ENCODE peak calls at places on chromosome 1, in seven cellular contexts. One of them, this sample, is unnamed.

GRCh38 chr1:1123581-1124507 is 8.0 kb upstream of the C1orf159 start:
- DNase-seq in ACHN: no peak
- DNase-seq in foreskin fibroblast: peak; percentile 58
- DNase-seq in AG10803: peak; percentile 48
- DNase-seq in CD8-positive, alpha-beta T cell: no peak
- DNase-seq in A172: no peak
- DNase-seq in activated B cell treated with CpG ODN at 0.5 μM for 24 hours: no peak
- DNase-seq in this sample: no peak

GRCh38 chr1:103106426-103107321 is 1.6 kb downstream of the COL11A1 start:
- DNase-seq in ACHN: peak; percentile 57
- DNase-seq in foreskin fibroblast: peak; percentile 75
- DNase-seq in AG10803: peak; percentile 45
- DNase-seq in CD8-positive, alpha-beta T cell: no peak
- DNase-seq in A172: peak; percentile 55
- DNase-seq in activated B cell treated with CpG ODN at 0.5 μM for 24 hours: no peak
- DNase-seq in this sample: no peak

GRCh38 chr1:158068918-158069317 is 75.5 kb downstream of the KIRREL1 start:
- DNase-seq in ACHN: no peak
- DNase-seq in foreskin fibroblast: peak; percentile 65
- DNase-seq in AG10803: peak; percentile 33
- DNase-seq in CD8-positive, alpha-beta T cell: no peak
- DNase-seq in A172: no peak
- DNase-seq in activated B cell treated with CpG ODN at 0.5 μM for 24 hours: no peak
- DNase-seq in this sample: no peak

GRCh38 chr1:224526771-224527170 is 89.3 kb upstream of the CNIH3 start:
- DNase-seq in ACHN: no peak
- DNase-seq in foreskin fibroblast: no peak
- DNase-seq in AG10803: no peak
- DNase-seq in CD8-positive, alpha-beta T cell: no peak
- DNase-seq in A172: no peak
- DNase-seq in activated B cell treated with CpG ODN at 0.5 μM for 24 hours: no peak
- DNase-seq in this sample: no peak

GRCh38 chr1:52365091-52365745 is 787 bp downstream of the CC2D1B start:
- DNase-seq in ACHN: peak; percentile 68
- DNase-seq in foreskin fibroblast: peak; percentile 88
- DNase-seq in AG10803: peak; percentile 69
- DNase-seq in CD8-positive, alpha-beta T cell: no peak
- DNase-seq in A172: peak; percentile 73
- DNase-seq in activated B cell treated with CpG ODN at 0.5 μM for 24 hours: no peak
- DNase-seq in this sample: no peak

GRCh38 chr1:2496087-2496622 is 20.1 kb downstream of the PLCH2 start:
- DNase-seq in ACHN: peak; percentile 14
- DNase-seq in foreskin fibroblast: no peak
- DNase-seq in AG10803: no peak
- DNase-seq in CD8-positive, alpha-beta T cell: peak; percentile 32
- DNase-seq in A172: no peak
- DNase-seq in activated B cell treated with CpG ODN at 0.5 μM for 24 hours: peak; percentile 46
- DNase-seq in this sample: no peak

GRCh38 chr1:241997401-241997800 is 1.5 kb downstream of the MAP1LC3C start:
- DNase-seq in ACHN: no peak
- DNase-seq in foreskin fibroblast: peak; percentile 54
- DNase-seq in AG10803: no peak
- DNase-seq in CD8-positive, alpha-beta T cell: no peak
- DNase-seq in A172: no peak
- DNase-seq in activated B cell treated with CpG ODN at 0.5 μM for 24 hours: no peak
- DNase-seq in this sample: no peak

GRCh38 chr1:117122297-117123025 is 912 bp upstream of the TRIM45 start:
- DNase-seq in ACHN: no peak
- DNase-seq in foreskin fibroblast: no peak
- DNase-seq in AG10803: no peak
- DNase-seq in CD8-positive, alpha-beta T cell: no peak
- DNase-seq in A172: no peak
- DNase-seq in activated B cell treated with CpG ODN at 0.5 μM for 24 hours: no peak
- DNase-seq in this sample: no peak

GRCh38 chr1:167666416-167666815 is 36.4 kb downstream of the RCSD1 start:
- DNase-seq in ACHN: no peak
- DNase-seq in foreskin fibroblast: peak; percentile 35
- DNase-seq in AG10803: peak; percentile 92
- DNase-seq in CD8-positive, alpha-beta T cell: no peak
- DNase-seq in A172: peak; percentile 82
- DNase-seq in activated B cell treated with CpG ODN at 0.5 μM for 24 hours: no peak
- DNase-seq in this sample: no peak

GRCh38 chr1:112687361-112687760 is 12.9 kb downstream of the MOV10 start:
- DNase-seq in ACHN: no peak
- DNase-seq in foreskin fibroblast: no peak
- DNase-seq in AG10803: no peak
- DNase-seq in CD8-positive, alpha-beta T cell: no peak
- DNase-seq in A172: no peak
- DNase-seq in activated B cell treated with CpG ODN at 0.5 μM for 24 hours: no peak
- DNase-seq in this sample: no peak

GRCh38 chr1:16248007-16248436 is 11.0 kb upstream of the CPLANE2 start:
- DNase-seq in ACHN: no peak
- DNase-seq in foreskin fibroblast: no peak
- DNase-seq in AG10803: no peak
- DNase-seq in CD8-positive, alpha-beta T cell: no peak
- DNase-seq in A172: no peak
- DNase-seq in activated B cell treated with CpG ODN at 0.5 μM for 24 hours: no peak
- DNase-seq in this sample: no peak

GRCh38 chr1:29861446-29861845 is 625.1 kb downstream of the PTPRU start:
- DNase-seq in ACHN: no peak
- DNase-seq in foreskin fibroblast: no peak
- DNase-seq in AG10803: no peak
- DNase-seq in CD8-positive, alpha-beta T cell: no peak
- DNase-seq in A172: no peak
- DNase-seq in activated B cell treated with CpG ODN at 0.5 μM for 24 hours: no peak
- DNase-seq in this sample: no peak

GRCh38 chr1:23548704-23549143 is 10.6 kb downstream of the ID3 start:
- DNase-seq in ACHN: no peak
- DNase-seq in foreskin fibroblast: peak; percentile 82
- DNase-seq in AG10803: peak; percentile 71
- DNase-seq in CD8-positive, alpha-beta T cell: no peak
- DNase-seq in A172: no peak
- DNase-seq in activated B cell treated with CpG ODN at 0.5 μM for 24 hours: no peak
- DNase-seq in this sample: no peak

GRCh38 chr1:203289281-203289981 is 15.9 kb upstream of the BTG2 start:
- DNase-seq in ACHN: no peak
- DNase-seq in foreskin fibroblast: no peak
- DNase-seq in AG10803: no peak
- DNase-seq in CD8-positive, alpha-beta T cell: peak; percentile 86
- DNase-seq in A172: no peak
- DNase-seq in activated B cell treated with CpG ODN at 0.5 μM for 24 hours: peak; percentile 80
- DNase-seq in this sample: peak; percentile 86

GRCh38 chr1:27348861-27349783 is 7.3 kb downstream of the SYTL1 start:
- DNase-seq in ACHN: peak; percentile 53
- DNase-seq in foreskin fibroblast: peak; percentile 48
- DNase-seq in AG10803: no peak
- DNase-seq in CD8-positive, alpha-beta T cell: peak; percentile 46
- DNase-seq in A172: no peak
- DNase-seq in activated B cell treated with CpG ODN at 0.5 μM for 24 hours: no peak
- DNase-seq in this sample: no peak

GRCh38 chr1:14113841-14114567 is 414.0 kb downstream of the PRDM2 start:
- DNase-seq in ACHN: peak; percentile 67
- DNase-seq in foreskin fibroblast: peak; percentile 63
- DNase-seq in AG10803: peak; percentile 58
- DNase-seq in CD8-positive, alpha-beta T cell: no peak
- DNase-seq in A172: peak; percentile 52
- DNase-seq in activated B cell treated with CpG ODN at 0.5 μM for 24 hours: no peak
- DNase-seq in this sample: no peak

GRCh38 chr1:6009120-6010040 is 17.2 kb upstream of the NPHP4 start:
- DNase-seq in ACHN: no peak
- DNase-seq in foreskin fibroblast: no peak
- DNase-seq in AG10803: no peak
- DNase-seq in CD8-positive, alpha-beta T cell: no peak
- DNase-seq in A172: no peak
- DNase-seq in activated B cell treated with CpG ODN at 0.5 μM for 24 hours: no peak
- DNase-seq in this sample: no peak

GRCh38 chr1:93047585-93047984 is 31.5 kb upstream of the MTF2 start:
- DNase-seq in ACHN: no peak
- DNase-seq in foreskin fibroblast: no peak
- DNase-seq in AG10803: no peak
- DNase-seq in CD8-positive, alpha-beta T cell: no peak
- DNase-seq in A172: no peak
- DNase-seq in activated B cell treated with CpG ODN at 0.5 μM for 24 hours: no peak
- DNase-seq in this sample: no peak

GRCh38 chr1:84759756-84760155 is 69.5 kb upstream of the SSX2IP start:
- DNase-seq in ACHN: no peak
- DNase-seq in foreskin fibroblast: no peak
- DNase-seq in AG10803: no peak
- DNase-seq in CD8-positive, alpha-beta T cell: no peak
- DNase-seq in A172: no peak
- DNase-seq in activated B cell treated with CpG ODN at 0.5 μM for 24 hours: no peak
- DNase-seq in this sample: no peak

GRCh38 chr1:164771568-164772350 is 212.8 kb downstream of the PBX1 start:
- DNase-seq in ACHN: peak; percentile 76
- DNase-seq in foreskin fibroblast: peak; percentile 82
- DNase-seq in AG10803: peak; percentile 72
- DNase-seq in CD8-positive, alpha-beta T cell: no peak
- DNase-seq in A172: peak; percentile 81
- DNase-seq in activated B cell treated with CpG ODN at 0.5 μM for 24 hours: no peak
- DNase-seq in this sample: no peak

GRCh38 chr1:11782127-11782708 is 20.2 kb downstream of the C1orf167 start:
- DNase-seq in ACHN: no peak
- DNase-seq in foreskin fibroblast: no peak
- DNase-seq in AG10803: no peak
- DNase-seq in CD8-positive, alpha-beta T cell: no peak
- DNase-seq in A172: no peak
- DNase-seq in activated B cell treated with CpG ODN at 0.5 μM for 24 hours: no peak
- DNase-seq in this sample: no peak

GRCh38 chr1:1079408-1080121 is 5.5 kb upstream of the RNF223 start:
- DNase-seq in ACHN: peak; percentile 93
- DNase-seq in foreskin fibroblast: peak; percentile 91
- DNase-seq in AG10803: peak; percentile 91
- DNase-seq in CD8-positive, alpha-beta T cell: peak; percentile 48
- DNase-seq in A172: peak; percentile 90
- DNase-seq in activated B cell treated with CpG ODN at 0.5 μM for 24 hours: peak; percentile 44
- DNase-seq in this sample: no peak

GRCh38 chr1:42960693-42961559 is 2.3 kb upstream of the SLC2A1 start:
- DNase-seq in ACHN: no peak
- DNase-seq in foreskin fibroblast: no peak
- DNase-seq in AG10803: no peak
- DNase-seq in CD8-positive, alpha-beta T cell: no peak
- DNase-seq in A172: no peak
- DNase-seq in activated B cell treated with CpG ODN at 0.5 μM for 24 hours: no peak
- DNase-seq in this sample: no peak

GRCh38 chr1:198778049-198778448 is 139.2 kb downstream of the PTPRC start:
- DNase-seq in ACHN: no peak
- DNase-seq in foreskin fibroblast: peak; percentile 30
- DNase-seq in AG10803: no peak
- DNase-seq in CD8-positive, alpha-beta T cell: no peak
- DNase-seq in A172: peak; percentile 35
- DNase-seq in activated B cell treated with CpG ODN at 0.5 μM for 24 hours: no peak
- DNase-seq in this sample: no peak

This sample was measured in CD4-positive, alpha-beta T cell.